ENCODE peak calls at places on chromosomes 11 and 22, in five cellular contexts. W, B, I, H and L are unnamed samples.

GRCh38 chr11:128226106-128226716 is 361.1 kb downstream of the ETS1 start:
- DNase-seq in B (no peak), I (no peak), W (no peak), H (no peak), L (no peak)

GRCh38 chr22:37197451-37198289 is 9.6 kb upstream of the C1QTNF6 start:
- DNase-seq in W (no peak), H (peak), I (no peak), B (peak), L (no peak)

GRCh38 chr11:117917591-117917990 is 11.6 kb downstream of the TMPRSS13 start:
- DNase-seq in B (peak), H (no peak), I (peak), W (no peak), L (no peak)

GRCh38 chr11:4740735-4741134 is 29.0 kb downstream of the OR51F1 start:
- DNase-seq in B (no peak), I (no peak), W (no peak), H (no peak), L (no peak)

GRCh38 chr11:6040874-6041273 is 10.3 kb upstream of the OR56A1 start:
- DNase-seq in I (no peak), W (no peak), H (no peak), B (no peak), L (no peak)

GRCh38 chr11:129460714-129461113 is 85.1 kb downstream of the BARX2 start:
- DNase-seq in H (no peak), B (no peak), I (no peak), W (no peak), L (no peak)

GRCh38 chr11:64353101-64353738 is 5.7 kb upstream of the RPS6KA4 start:
- DNase-seq in B (no peak), I (peak), W (no peak), H (no peak), L (no peak)

GRCh38 chr11:46450846-46451470 is 59.4 kb upstream of the CHRM4 start:
- DNase-seq in W (no peak), H (no peak), B (no peak), I (no peak), L (no peak)

GRCh38 chr11:41282436-41282835 is 177.0 kb downstream of the LRRC4C start:
- DNase-seq in B (no peak), H (no peak), W (no peak), I (no peak), L (no peak)

GRCh38 chr22:50261615-50262459 is at the start of gene MAPK12:
- DNase-seq in W (no peak), B (no peak), I (no peak), H (no peak), L (no peak)

GRCh38 chr11:123321641-123322040 is 108.4 kb upstream of the GRAMD1B start:
- DNase-seq in W (no peak), H (no peak), I (no peak), B (no peak), L (no peak)

GRCh38 chr22:23219787-23220484 is 39.6 kb downstream of the BCR start:
- DNase-seq in I (no peak), B (no peak), W (no peak), H (no peak), L (no peak)

GRCh38 chr11:72984448-72985077 is 157.6 kb downstream of the FCHSD2 start:
- DNase-seq in H (no peak), I (no peak), W (no peak), B (no peak), L (no peak)

GRCh38 chr11:72985645-72986044 is 156.5 kb downstream of the FCHSD2 start:
- DNase-seq in I (no peak), H (no peak), B (no peak), W (no peak), L (no peak)

GRCh38 chr11:72983560-72983959 is 158.6 kb downstream of the FCHSD2 start:
- DNase-seq in H (no peak), W (no peak), B (no peak), I (no peak), L (no peak)

GRCh38 chr11:72982286-72982685 is 159.8 kb downstream of the FCHSD2 start:
- DNase-seq in I (no peak), B (no peak), W (no peak), H (no peak), L (no peak)

GRCh38 chr11:72981067-72981466 is 161.1 kb downstream of the FCHSD2 start:
- DNase-seq in H (no peak), B (no peak), I (no peak), W (no peak), L (no peak)
- H3K27ac ChIP-seq in H (no peak), B (no peak), I (no peak), W (no peak), L (no peak)

DNA sequence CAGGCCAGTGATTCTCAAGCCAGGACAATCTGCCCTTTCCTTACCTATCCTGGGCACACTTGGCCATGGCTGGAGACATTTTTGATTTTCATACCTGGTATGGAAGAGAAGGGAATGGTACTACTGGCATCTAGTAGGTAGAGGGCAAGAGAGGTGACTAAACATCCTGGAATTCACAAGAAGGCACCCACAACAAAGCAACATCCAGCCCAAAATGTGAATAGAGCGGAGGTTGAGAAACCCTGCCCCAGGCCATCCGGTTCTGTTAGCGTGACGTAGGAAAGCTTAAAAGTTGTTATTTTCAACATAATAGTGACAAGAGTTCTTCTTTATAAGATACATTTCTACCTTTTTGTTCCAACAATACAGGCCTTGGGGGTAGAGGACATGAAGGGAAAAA is 114.9 kb upstream of the ALX4 start:
- DNase-seq in H (no peak), I (no peak), W (no peak), B (no peak), L (no peak)
- H3K27ac ChIP-seq in H (no peak), I (no peak), W (no peak), B (no peak), L (no peak)

GRCh38 chr11:15969701-15970329 is 386.5 kb downstream of the SOX6 start:
- DNase-seq in B (no peak), H (no peak), W (no peak), I (no peak), L (no peak)
- H3K27ac ChIP-seq in B (peak), H (no peak), W (no peak), I (peak), L (no peak)

GRCh38 chr22:48589901-48590300 is 1237.8 kb downstream of the BRD1 start:
- DNase-seq in I (no peak), B (no peak), W (no peak), H (no peak), L (no peak)

GRCh38 chr22:48588881-48589450 is 1238.7 kb downstream of the BRD1 start:
- DNase-seq in I (no peak), H (no peak), B (no peak), W (no peak), L (no peak)

GRCh38 chr22:48587236-48587865 is 1240.3 kb downstream of the BRD1 start:
- DNase-seq in H (no peak), W (no peak), I (no peak), B (no peak), L (no peak)

GRCh38 chr22:48586799-48587185 is 1240.9 kb downstream of the BRD1 start:
- DNase-seq in I (no peak), B (no peak), W (no peak), H (no peak), L (no peak)

GRCh38 chr22:48588151-48588880 is 1239.4 kb downstream of the BRD1 start:
- DNase-seq in I (no peak), H (no peak), B (no peak), W (no peak), L (no peak)
- H3K27ac ChIP-seq in I (no peak), H (no peak), B (no peak), W (no peak), L (no peak)